ENCODE peak calls at places on chromosomes 3 and 15, in six cellular contexts. B, T, Z, R, H and E are unnamed samples.

GRCh38 chr3:126288314-126288713 is 68.9 kb downstream of the KLF15 start:
- DNase-seq in R (no peak), T (no peak), B (peak; percentile 64), H (no peak), Z (no peak), E (peak; percentile 79)

GRCh38 chr15:74423443-74424257 is 10.1 kb downstream of the SEMA7A start:
- DNase-seq in R (no peak), T (no peak), H (no peak), B (no peak), Z (no peak), E (no peak)

GRCh38 chr15:82183121-82184031 is 79.2 kb downstream of the EFL1 start:
- DNase-seq in B (no peak), H (no peak), T (no peak), R (no peak), Z (peak; percentile 67), E (no peak)

GRCh38 chr15:46518381-46518780 is 883.6 kb downstream of the SQOR start:
- DNase-seq in H (no peak), T (no peak), B (no peak), R (no peak), Z (no peak), E (no peak)

GRCh38 chr15:98612490-98613110 is 35.7 kb upstream of the IGF1R start:
- DNase-seq in T (no peak), H (no peak), R (no peak), B (peak; percentile 52), Z (no peak), E (no peak)

GRCh38 chr3:13427662-13428603 is 7.8 kb upstream of the NUP210 start:
- DNase-seq in T (no peak), R (no peak), Z (no peak), H (no peak), B (no peak), E (no peak)

GRCh38 chr3:182729903-182730674 is 63.2 kb upstream of the ATP11B start:
- DNase-seq in H (no peak), B (no peak), Z (no peak), T (no peak), R (no peak), E (no peak)

GRCh38 chr3:127776347-127776746 is 46.0 kb downstream of the MGLL start:
- DNase-seq in H (no peak), R (no peak), T (no peak), B (no peak), Z (no peak), E (no peak)

GRCh38 chr3:69197922-69198540 is 75.6 kb upstream of the LMOD3 start:
- DNase-seq in T (no peak), B (no peak), R (peak; percentile 49), H (no peak), Z (no peak), E (no peak)

GRCh38 chr15:75431682-75432081 is 19.8 kb downstream of the SIN3A start:
- DNase-seq in Z (no peak), R (no peak), T (no peak), H (no peak), B (no peak), E (no peak)

GRCh38 chr15:21261396-21261964 is 178.8 kb downstream of the POTEB3 start:
- DNase-seq in Z (no peak), B (peak; percentile 61), T (no peak), H (peak; percentile 28), R (no peak), E (no peak)

GRCh38 chr3:72461787-72462186 is 386.5 kb downstream of the SHQ1 start:
- DNase-seq in R (no peak), T (no peak), Z (no peak), B (no peak), H (peak; percentile 92), E (peak; percentile 70)

GRCh38 chr3:50551293-50552057 is 16.1 kb downstream of the C3orf18 start:
- DNase-seq in Z (no peak), T (no peak), H (no peak), B (no peak), R (no peak), E (no peak)

GRCh38 chr15:85412956-85413854 is 32.8 kb downstream of the AKAP13 start:
- DNase-seq in B (peak; percentile 93), R (peak; percentile 52), T (peak; percentile 98), Z (no peak), H (peak; percentile 64), E (peak; percentile 64)

GRCh38 chr15:25775317-25775912 is 87.7 kb downstream of the ATP10A start:
- DNase-seq in T (no peak), H (peak; percentile 31), R (no peak), Z (peak; percentile 82), B (no peak), E (no peak)

GRCh38 chr15:78047631-78048409 is 29.7 kb downstream of the TBC1D2B start:
- DNase-seq in R (no peak), H (no peak), T (peak; percentile 45), B (no peak), Z (no peak), E (no peak)

GRCh38 chr3:126964950-126965349 is 18.0 kb upstream of the PLXNA1 start:
- DNase-seq in T (no peak), H (peak; percentile 29), Z (no peak), B (no peak), R (no peak), E (peak; percentile 28)

GRCh38 chr3:172538368-172539264 is 15.4 kb upstream of the TNFSF10 start:
- DNase-seq in B (no peak), H (no peak), Z (no peak), R (no peak), T (peak; percentile 71), E (no peak)

GRCh38 chr3:190217081-190217480 is 96.4 kb upstream of the P3H2 start:
- DNase-seq in Z (no peak), B (no peak), R (no peak), H (no peak), T (no peak), E (no peak)

GRCh38 chr15:70024521-70024920 is 73.2 kb downstream of the TLE3 start:
- DNase-seq in R (no peak), Z (no peak), B (no peak), H (no peak), T (no peak), E (no peak)

GRCh38 chr3:151210676-151211381 is 7.8 kb upstream of the GPR171 start:
- DNase-seq in R (no peak), T (no peak), Z (no peak), B (no peak), H (no peak), E (no peak)

GRCh38 chr3:66115858-66116654 is 77.3 kb upstream of the MAGI1 start:
- DNase-seq in Z (peak; percentile 89), B (peak; percentile 96), T (peak; percentile 94), H (no peak), R (no peak), E (no peak)